ENCODE peak calls at places on chromosomes 1 and 21, in eight cellular contexts. G, O, I, A, Q, H, D and M are unnamed samples.

GRCh38 chr1:21963477-21964217 is 13.2 kb upstream of the CELA3B start:
- DNase-seq in G (peak), O (peak), I (peak), A (peak), Q (peak), H (peak), D (peak), M (peak)

GRCh38 chr1:63640633-63641567 is 47.7 kb downstream of the PGM1 start:
- DNase-seq in G (no peak), O (no peak), I (no peak), A (no peak), Q (no peak), H (no peak), D (no peak), M (no peak)

GRCh38 chr1:67332653-67333529 is 25.2 kb downstream of the IL12RB2 start:
- DNase-seq in G (peak), O (no peak), I (peak), A (no peak), Q (no peak), H (no peak), D (no peak), M (no peak)

GRCh38 chr1:105088166-105088565 is 1338.5 kb downstream of the AMY1C start:
- DNase-seq in G (no peak), O (no peak), I (no peak), A (no peak), Q (no peak), H (no peak), D (no peak), M (peak)

GRCh38 chr1:61332196-61332753 is 249.9 kb downstream of the NFIA start:
- DNase-seq in G (peak), O (no peak), I (peak), A (no peak), Q (no peak), H (no peak), D (no peak), M (no peak)

GRCh38 chr1:41762251-41762650 is 156.5 kb downstream of the HIVEP3 start:
- DNase-seq in G (no peak), O (no peak), I (no peak), A (no peak), Q (no peak), H (no peak), D (no peak), M (no peak)

GRCh38 chr1:175376194-175376593 is 183.6 kb upstream of the KIAA0040 start:
- DNase-seq in G (no peak), O (peak), I (no peak), A (peak), Q (peak), H (no peak), D (no peak), M (peak)

GRCh38 chr1:156118175-156118868 is 3.8 kb downstream of the LMNA start:
- DNase-seq in G (no peak), O (no peak), I (no peak), A (peak), Q (no peak), H (no peak), D (no peak), M (peak)

GRCh38 chr1:89994231-89994804 is 592 bp upstream of the ZNF326 start:
- DNase-seq in G (no peak), O (no peak), I (no peak), A (no peak), Q (no peak), H (no peak), D (no peak), M (no peak)

GRCh38 chr21:45602106-45602505 is 41.4 kb upstream of the PCBP3 start:
- DNase-seq in G (no peak), O (no peak), I (no peak), A (no peak), Q (no peak), H (no peak), D (no peak), M (no peak)

GRCh38 chr1:110060034-110060661 is 10.3 kb downstream of the ALX3 start:
- DNase-seq in G (peak), O (peak), I (no peak), A (peak), Q (no peak), H (no peak), D (peak), M (peak)

GRCh38 chr1:73401666-73402065 is 796.3 kb downstream of the LRRIQ3 start:
- DNase-seq in G (no peak), O (no peak), I (no peak), A (no peak), Q (no peak), H (no peak), D (no peak), M (peak)

GRCh38 chr1:62417351-62417999 is 19.4 kb upstream of the USP1 start:
- DNase-seq in G (no peak), O (no peak), I (no peak), A (peak), Q (no peak), H (no peak), D (no peak), M (no peak)

GRCh38 chr1:40078512-40079333 is 18.3 kb downstream of the PPT1 start:
- DNase-seq in G (peak), O (peak), I (peak), A (peak), Q (peak), H (peak), D (peak), M (peak)

GRCh38 chr1:37498872-37499617 is 15.5 kb downstream of the MEAF6 start:
- DNase-seq in G (no peak), O (no peak), I (no peak), A (peak), Q (peak), H (peak), D (no peak), M (peak)

GRCh38 chr1:2046225-2046917 is 3.8 kb upstream of the PRKCZ start:
- DNase-seq in G (peak), O (peak), I (peak), A (peak), Q (peak), H (no peak), D (no peak), M (peak)

GRCh38 chr21:36702622-36702968 is 3.7 kb downstream of the SIM2 start:
- DNase-seq in G (no peak), O (no peak), I (no peak), A (no peak), Q (no peak), H (no peak), D (no peak), M (no peak)

GRCh38 chr1:207152792-207153434 is 48.9 kb downstream of the C4BPA start:
- DNase-seq in G (no peak), O (no peak), I (no peak), A (no peak), Q (no peak), H (no peak), D (no peak), M (peak)

GRCh38 chr21:26593800-26594199 is 20.7 kb upstream of the CYYR1 start:
- DNase-seq in G (no peak), O (no peak), I (no peak), A (no peak), Q (no peak), H (no peak), D (no peak), M (peak)

GRCh38 chr1:20723537-20724363 is 5.9 kb upstream of the KIF17 start:
- DNase-seq in G (no peak), O (no peak), I (peak), A (no peak), Q (no peak), H (no peak), D (no peak), M (no peak)

GRCh38 chr1:209960926-209961325 is 22.9 kb downstream of the SYT14 start:
- DNase-seq in G (no peak), O (no peak), I (no peak), A (no peak), Q (no peak), H (no peak), D (no peak), M (no peak)

GRCh38 chr1:179137623-179138235 is 55.9 kb downstream of the TOR3A start:
- DNase-seq in G (no peak), O (no peak), I (no peak), A (peak), Q (no peak), H (no peak), D (no peak), M (peak)

GRCh38 chr1:182643699-182644098 is 39.5 kb upstream of the RGS16 start:
- DNase-seq in G (no peak), O (peak), I (no peak), A (no peak), Q (peak), H (no peak), D (no peak), M (peak)

GRCh38 chr21:42705746-42706374 is 52.4 kb downstream of the PDE9A start:
- DNase-seq in G (no peak), O (no peak), I (no peak), A (no peak), Q (no peak), H (no peak), D (no peak), M (no peak)

GRCh38 chr1:109924316-109924715 is 13.7 kb downstream of the CSF1 start:
- DNase-seq in G (no peak), O (no peak), I (no peak), A (no peak), Q (no peak), H (no peak), D (no peak), M (peak)

GRCh38 chr1:28466226-28466778 is 39.5 kb upstream of the RCC1 start:
- DNase-seq in G (peak), O (no peak), I (no peak), A (no peak), Q (no peak), H (no peak), D (no peak), M (no peak)

GRCh38 chr21:44074315-44074958 is 32.8 kb upstream of the PWP2 start:
- DNase-seq in G (no peak), O (no peak), I (no peak), A (no peak), Q (no peak), H (no peak), D (no peak), M (no peak)

GRCh38 chr21:42366292-42367010 is at the start of gene TFF1:
- DNase-seq in G (no peak), O (no peak), I (no peak), A (no peak), Q (no peak), H (no peak), D (no peak), M (no peak)